ENCODE peak calls at places on chromosome X, in five cellular contexts. E is A549, X is stomach, O is tibial nerve, G is SK-N-SH. J is an unnamed sample.

GRCh38 chrX:136028383-136028984 is 43.2 kb downstream of the SLC9A6 start:
- DNase-seq in G (peak; percentile 47), E (peak; percentile 55), O (peak; percentile 24), X (no peak), J (no peak)

GRCh38 chrX:148784859-148785655 is 284.6 kb downstream of the AFF2 start:
- DNase-seq in G (no peak), X (no peak), O (no peak), E (no peak), J (no peak)

GRCh38 chrX:139750390-139750789 is 42.4 kb upstream of the MCF2 start:
- DNase-seq in X (no peak), G (no peak), E (no peak), O (no peak), J (no peak)

GRCh38 chrX:140762061-140762460 is 52.5 kb downstream of the LINC00632 start:
- DNase-seq in E (peak; percentile 68), O (peak; percentile 58), X (peak; percentile 38), G (peak; percentile 50), J (peak; percentile 61)

GRCh38 chrX:148310402-148311200 is 189.8 kb upstream of the AFF2 start:
- DNase-seq in O (no peak), X (no peak), G (no peak), E (no peak), J (no peak)

GRCh38 chrX:4110964-4111363 is 397.5 kb upstream of the PRKX start:
- DNase-seq in G (no peak), X (no peak), E (no peak), O (no peak), J (no peak)

GRCh38 chrX:17584248-17584681 is 153.0 kb upstream of the SCML1 start:
- DNase-seq in G (no peak), X (no peak), E (peak; percentile 21), O (no peak), J (no peak)

GRCh38 chrX:150211988-150212387 is 151.1 kb upstream of the MAMLD1 start:
- DNase-seq in G (no peak), X (no peak), O (no peak), E (no peak), J (no peak)

GRCh38 chrX:149045645-149046210 is 459.4 kb downstream of the IDS start:
- DNase-seq in X (no peak), E (no peak), O (no peak), G (no peak), J (no peak)

GRCh38 chrX:23434356-23434884 is 99.8 kb downstream of the PTCHD1 start:
- DNase-seq in E (no peak), G (no peak), X (peak; percentile 84), O (peak; percentile 68), J (peak; percentile 91)

GRCh38 chrX:50988649-50989048 is 78.1 kb downstream of the BMP15 start:
- DNase-seq in X (no peak), E (peak; percentile 16), O (peak; percentile 37), G (peak; percentile 29), J (no peak)

GRCh38 chrX:45623266-45623665 is 422.6 kb upstream of the DIPK2B start:
- DNase-seq in E (peak; percentile 26), G (no peak), O (no peak), X (no peak), J (no peak)

GRCh38 chrX:20477836-20478532 is 211.3 kb upstream of the RPS6KA3 start:
- DNase-seq in E (no peak), G (no peak), O (no peak), X (no peak), J (no peak)

GRCh38 chrX:116238866-116239265 is 68.3 kb downstream of the AGTR2 start:
- DNase-seq in X (no peak), E (no peak), G (no peak), O (no peak), J (no peak)
- TF ChIP-seq EP300 in X (no peak), E (no peak), G (no peak), O (no peak), J (no peak)

GRCh38 chrX:154368630-154369452 is 5.6 kb downstream of the FLNA start:
- DNase-seq in E (peak; percentile 87), X (peak; percentile 61), O (peak; percentile 69), G (no peak), J (peak; percentile 92)
- TF ChIP-seq EP300 in E (no peak), X (no peak), O (no peak), G (no peak), J (no peak)

DNA sequence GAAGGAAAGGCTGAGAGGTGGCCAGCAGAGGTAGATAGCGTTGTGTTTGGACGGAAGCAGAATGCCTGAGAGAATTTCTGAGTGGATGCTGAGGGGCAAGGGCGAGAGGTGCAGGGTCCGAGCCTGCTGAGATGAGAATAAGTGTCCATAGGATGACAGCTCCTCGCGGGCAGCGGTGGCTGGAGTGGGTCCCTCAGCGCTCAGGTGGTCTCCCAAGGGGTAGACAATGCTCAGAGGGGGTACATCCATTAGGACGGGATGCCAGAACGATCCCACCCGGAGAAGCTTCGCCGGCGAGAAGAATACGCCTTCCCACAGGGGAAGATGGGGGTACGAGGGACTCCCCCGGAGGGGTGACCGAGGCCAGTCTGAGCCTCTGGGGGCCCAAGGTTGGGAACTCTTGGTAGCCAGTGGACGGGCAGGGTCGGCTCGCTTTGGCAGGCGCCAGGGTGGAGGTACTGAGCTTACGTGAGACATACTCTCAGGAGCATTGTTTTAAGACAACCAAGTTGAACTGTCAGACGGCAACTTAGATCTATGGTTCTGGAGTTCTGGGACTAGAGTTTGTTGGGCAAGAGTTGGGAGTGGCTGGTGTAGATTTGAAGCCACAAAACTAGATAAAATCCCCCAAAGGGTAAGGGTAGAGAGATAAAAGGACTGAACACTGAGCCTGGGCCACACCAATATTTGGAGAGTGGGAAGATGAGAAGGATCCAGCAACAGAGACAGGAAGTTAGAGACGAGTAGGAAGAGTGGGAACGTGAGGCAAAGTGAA is 15.8 kb downstream of the BRCC3 start:
- DNase-seq in G (no peak), E (no peak), O (no peak), X (no peak), J (no peak)
- TF ChIP-seq EP300 in G (no peak), E (no peak), O (no peak), X (no peak), J (no peak)

GRCh38 chrX:41442824-41443560 is 4.2 kb upstream of the NYX start:
- DNase-seq in X (no peak), E (no peak), O (no peak), G (no peak), J (no peak)

GRCh38 chrX:41447897-41448296 is 754 bp downstream of the NYX start:
- DNase-seq in E (no peak), X (no peak), G (no peak), O (no peak), J (no peak)

GRCh38 chrX:41445781-41446358 is 1.3 kb upstream of the NYX start:
- DNase-seq in G (no peak), E (no peak), O (no peak), X (no peak), J (no peak)

GRCh38 chrX:41445171-41445570 is 2.0 kb upstream of the NYX start:
- DNase-seq in G (no peak), X (no peak), E (no peak), O (no peak), J (no peak)

DNA sequence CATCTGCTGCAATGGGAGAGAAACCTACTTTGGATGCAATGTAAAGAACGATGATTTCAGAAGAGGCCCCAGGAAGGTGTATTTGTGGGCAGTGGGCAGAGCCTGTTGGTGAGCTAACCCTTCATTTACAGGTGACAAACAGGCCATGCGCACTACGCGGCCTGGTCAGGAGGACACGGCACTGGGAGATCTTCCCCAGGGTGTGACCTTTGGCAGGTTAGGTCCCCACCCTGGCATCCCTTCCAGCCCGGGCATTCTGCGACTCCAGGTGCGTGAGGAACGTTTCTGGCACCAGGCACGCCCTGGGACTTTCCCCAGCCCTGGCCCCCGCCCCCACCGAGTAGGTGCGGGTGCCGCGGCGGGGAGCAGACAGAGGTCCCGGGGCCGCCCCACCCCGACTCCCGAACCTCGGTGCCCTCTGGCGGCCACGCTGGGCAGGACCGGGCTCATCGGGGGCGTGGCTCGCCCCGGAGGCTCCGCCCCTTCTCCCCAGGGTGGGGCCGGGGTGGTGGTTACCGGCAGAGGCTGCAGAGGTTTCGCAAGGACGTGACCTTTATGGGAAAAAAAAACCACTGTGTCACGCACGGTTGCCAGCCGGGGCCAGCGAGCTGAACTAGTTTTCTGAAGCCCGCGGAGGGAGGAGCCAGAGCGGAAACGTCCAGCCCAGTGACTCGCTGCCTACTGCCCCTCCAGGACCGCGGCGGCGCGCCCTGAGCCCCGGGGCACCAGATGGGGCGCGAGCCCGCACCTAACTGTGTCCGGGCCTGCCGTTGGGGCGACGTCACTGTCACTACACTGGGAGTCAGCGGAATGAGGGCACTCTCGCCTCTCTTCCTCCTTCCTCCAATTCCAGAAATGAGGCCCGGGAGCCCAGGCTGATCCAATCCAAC is 5.0 kb upstream of the NYX start:
- DNase-seq in E (peak; percentile 94), G (peak; percentile 94), O (peak; percentile 73), X (peak; percentile 88), J (peak; percentile 91)
- TF ChIP-seq EP300 in E (no peak), G (no peak), O (peak; percentile 54), X (peak; percentile 51), J (peak; percentile 35)

DNA sequence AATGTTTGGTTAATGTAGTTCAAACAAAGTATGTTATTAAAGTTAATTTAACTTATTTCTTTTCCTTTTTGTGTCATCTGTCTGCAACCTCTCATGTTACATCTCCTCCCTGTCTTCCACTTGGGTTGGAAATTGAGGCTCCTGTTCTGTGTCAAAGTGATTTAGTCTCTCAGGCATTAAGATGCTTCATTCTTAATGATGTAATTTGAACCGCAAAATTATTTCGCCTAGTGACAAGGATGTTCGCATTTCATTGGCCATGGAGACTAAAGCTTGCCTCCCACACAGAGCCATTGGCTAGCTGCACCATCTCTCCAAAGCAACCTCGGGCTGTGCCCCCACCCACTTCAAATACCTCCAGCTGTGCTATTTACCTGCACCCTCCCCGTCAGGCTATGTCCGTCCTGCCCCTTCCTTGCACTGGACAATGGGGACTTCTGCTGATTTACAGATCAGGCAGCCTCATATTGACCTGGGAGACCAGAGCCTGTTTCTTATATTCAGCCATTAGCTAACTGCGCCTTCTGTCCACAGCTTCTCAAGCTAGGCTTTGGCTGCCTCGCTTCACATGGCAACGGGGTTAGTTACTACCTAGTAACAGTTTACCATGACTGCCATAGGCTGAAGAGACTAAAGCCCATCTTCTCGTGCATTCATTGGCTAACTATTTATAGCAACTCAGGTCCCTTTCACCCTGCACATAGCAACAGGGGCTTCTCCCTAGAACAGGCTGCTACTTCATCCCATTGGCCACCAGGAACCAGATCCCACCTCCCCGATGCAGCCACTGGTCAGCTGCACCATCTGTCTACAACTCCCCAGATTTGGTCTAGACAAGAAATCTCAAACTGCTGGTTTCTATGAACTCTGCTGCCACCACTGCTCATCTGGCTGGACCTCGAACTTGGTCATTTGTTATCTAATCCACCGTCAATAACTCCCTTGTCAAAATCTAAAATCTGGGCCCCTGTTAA is 8.6 kb upstream of the ZNF157 start:
- DNase-seq in G (peak; percentile 80), E (peak; percentile 92), X (peak; percentile 61), O (peak; percentile 50), J (peak; percentile 92)
- TF ChIP-seq EP300 in G (peak; percentile 74), E (no peak), X (no peak), O (no peak), J (no peak)

GRCh38 chrX:1134976-1135375 is 77.5 kb downstream of the CRLF2 start:
- DNase-seq in G (no peak), E (no peak), X (no peak), O (no peak), J (peak; percentile 33)
- TF ChIP-seq EP300 in G (no peak), E (no peak), X (no peak), O (no peak), J (no peak)

DNA sequence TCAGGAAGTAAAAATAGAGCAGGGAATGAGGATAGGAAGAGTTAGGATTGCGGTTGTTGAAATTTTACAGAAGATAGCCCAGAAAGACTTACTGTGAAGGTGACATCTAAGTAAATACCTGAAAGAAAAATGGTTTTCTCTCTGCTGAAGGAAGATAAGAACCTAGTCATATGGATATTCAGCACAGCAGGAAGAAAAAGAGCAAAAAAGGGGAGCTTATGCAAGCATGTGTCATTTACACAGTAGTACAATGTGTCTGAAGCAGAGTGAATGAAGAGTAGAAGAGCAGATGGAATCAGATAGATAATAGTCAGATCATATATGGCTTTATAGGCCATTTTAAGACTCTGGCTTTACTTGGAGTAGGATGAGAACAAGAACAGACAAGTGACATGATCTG is 126.9 kb upstream of the TENT5D start:
- DNase-seq in G (no peak), X (no peak), O (no peak), E (no peak), J (no peak)
- TF ChIP-seq EP300 in G (no peak), X (no peak), O (no peak), E (no peak), J (no peak)